ENCODE peak calls at places on chromosomes 11 and 22, in seven cellular contexts. W is germinal center; X is PC-9; Q is activated CD4-positive, alpha-beta T cell treated with anti-CD3 and anti-CD28 coated beads, Interleukin-2, amount 10 ng/mL, durations not matched to agents 7 days and 5 days; M is cardiac fibroblast; O is mucosa of gallbladder; K is kidney glomerular epithelial cell. Z is an unnamed sample.
A peak's percentile ranks its signal among the peaks of the same experiment; 100 is the strongest.

GRCh38 chr22:19912236-19912999 is 29.2 kb upstream of the COMT start:
- DNase-seq in W (no peak), X (no peak), Q (no peak), M (no peak), O (no peak), K (no peak), Z (no peak)

GRCh38 chr11:70164705-70165104 is 38.4 kb upstream of the FADD start:
- DNase-seq in W (no peak), X (no peak), Q (no peak), M (no peak), O (no peak), K (no peak), Z (no peak)

GRCh38 chr11:32173435-32173834 is 82.6 kb downstream of the RCN1 start:
- DNase-seq in W (no peak), X (peak; percentile 61), Q (peak; percentile 27), M (peak; percentile 79), O (peak; percentile 45), K (peak; percentile 21), Z (peak; percentile 61)

GRCh38 chr22:39607093-39607492 is 36.5 kb downstream of the CACNA1I start:
- DNase-seq in W (no peak), X (no peak), Q (no peak), M (no peak), O (no peak), K (no peak), Z (no peak)

GRCh38 chr22:28822930-28823481 is 22.6 kb upstream of the XBP1 start:
- DNase-seq in W (no peak), X (no peak), Q (peak; percentile 76), M (no peak), O (peak; percentile 27), K (peak; percentile 37), Z (peak; percentile 23)

GRCh38 chr22:25127274-25127673 is 72.4 kb upstream of the CRYBB3 start:
- DNase-seq in W (no peak), X (no peak), Q (no peak), M (no peak), O (no peak), K (no peak), Z (no peak)

GRCh38 chr11:41781441-41781840 is 322.0 kb upstream of the LRRC4C start:
- DNase-seq in W (no peak), X (no peak), Q (no peak), M (no peak), O (no peak), K (no peak), Z (no peak)

GRCh38 chr22:37898441-37899181 is 7.5 kb upstream of the MICALL1 start:
- DNase-seq in W (no peak), X (peak; percentile 94), Q (no peak), M (no peak), O (peak; percentile 53), K (no peak), Z (no peak)

GRCh38 chr11:71574418-71574817 is 8.3 kb downstream of the KRTAP5-11 start:
- DNase-seq in W (no peak), X (no peak), Q (no peak), M (no peak), O (no peak), K (no peak), Z (no peak)

GRCh38 chr11:31779268-31779879 is 31.7 kb downstream of the PAX6 start:
- DNase-seq in W (no peak), X (no peak), Q (no peak), M (peak; percentile 68), O (no peak), K (no peak), Z (no peak)

GRCh38 chr11:125871391-125872137 is 15.9 kb upstream of the HYLS1 start:
- DNase-seq in W (peak; percentile 17), X (no peak), Q (peak; percentile 47), M (peak; percentile 60), O (no peak), K (no peak), Z (no peak)

GRCh38 chr11:2827792-2828191 is 57.8 kb downstream of the CDKN1C start:
- DNase-seq in W (no peak), X (no peak), Q (no peak), M (no peak), O (no peak), K (no peak), Z (no peak)

GRCh38 chr11:45285931-45286632 is at the start of gene SYT13:
- DNase-seq in W (no peak), X (no peak), Q (no peak), M (no peak), O (peak; percentile 72), K (no peak), Z (peak; percentile 86)

Z was measured in transverse colon.